ENCODE peak calls at places on chromosomes 11 and 22, in five cellular contexts. One of them, this sample, is unnamed.

GRCh38 chr11:77345621-77346020 is 44.1 kb upstream of the GDPD4 start:
- DNase-seq in RPMI7951: peak; percentile 87
- DNase-seq in NB4: no peak
- DNase-seq in nephron progenitor cell: no peak
- DNase-seq in anterior cingulate cortex: no peak
- DNase-seq in this sample: no peak

GRCh38 chr11:19163627-19164026 is 38.2 kb downstream of the CSRP3 start:
- DNase-seq in nephron progenitor cell: no peak
- DNase-seq in NB4: no peak
- DNase-seq in RPMI7951: no peak
- DNase-seq in anterior cingulate cortex: no peak
- DNase-seq in this sample: no peak

GRCh38 chr11:72613977-72614376 is 60.2 kb downstream of the PDE2A start:
- DNase-seq in nephron progenitor cell: no peak
- DNase-seq in anterior cingulate cortex: no peak
- DNase-seq in NB4: peak; percentile 99
- DNase-seq in RPMI7951: no peak
- DNase-seq in this sample: peak; percentile 98

GRCh38 chr11:65479184-65480145 is 19.4 kb upstream of the MALAT1 start:
- DNase-seq in nephron progenitor cell: no peak
- DNase-seq in RPMI7951: peak; percentile 78
- DNase-seq in NB4: peak; percentile 51
- DNase-seq in anterior cingulate cortex: no peak
- DNase-seq in this sample: no peak

GRCh38 chr22:30435674-30436126 is 10.1 kb downstream of the MTFP1 start:
- DNase-seq in nephron progenitor cell: no peak
- DNase-seq in NB4: no peak
- DNase-seq in anterior cingulate cortex: no peak
- DNase-seq in RPMI7951: no peak
- DNase-seq in this sample: peak; percentile 24

GRCh38 chr11:78256962-78257361 is 68.2 kb downstream of the USP35 start:
- DNase-seq in RPMI7951: peak; percentile 53
- DNase-seq in NB4: peak; percentile 73
- DNase-seq in nephron progenitor cell: no peak
- DNase-seq in anterior cingulate cortex: no peak
- DNase-seq in this sample: peak; percentile 62

GRCh38 chr11:131530411-131530810 is 160.0 kb downstream of the NTM start:
- DNase-seq in nephron progenitor cell: no peak
- DNase-seq in NB4: no peak
- DNase-seq in anterior cingulate cortex: no peak
- DNase-seq in RPMI7951: no peak
- DNase-seq in this sample: no peak

GRCh38 chr11:10324474-10324873 is 19.6 kb downstream of the ADM start:
- DNase-seq in anterior cingulate cortex: no peak
- DNase-seq in nephron progenitor cell: no peak
- DNase-seq in NB4: no peak
- DNase-seq in RPMI7951: no peak
- DNase-seq in this sample: no peak

GRCh38 chr11:130023204-130023603 is 20.6 kb upstream of the PRDM10 start:
- DNase-seq in NB4: no peak
- DNase-seq in RPMI7951: peak; percentile 86
- DNase-seq in anterior cingulate cortex: no peak
- DNase-seq in nephron progenitor cell: peak; percentile 13
- DNase-seq in this sample: no peak